ENCODE peak calls at places on chromosomes 6 and 20, in eight cellular contexts. U is ovary, E is H1, G is stomach, C is K562, O is HepG2, Z is tibial nerve, L is A549. N is an unnamed sample. For H3K9me3, the result is how much of the 10 kb centered on the place peaks cover.

GRCh38 chr6:111952326-111952725 is 79.1 kb upstream of the FYN start:
- DNase-seq in U (no peak), E (no peak), G (no peak), C (no peak), O (no peak), Z (no peak), L (no peak), N (no peak)

GRCh38 chr6:88823998-88824397 is 139.4 kb downstream of the RNGTT start:
- DNase-seq in U (no peak), E (no peak), G (no peak), C (no peak), O (peak), Z (no peak), L (peak), N (no peak)

GRCh38 chr20:56187791-56188190 is 60.7 kb upstream of the MC3R start:
- DNase-seq in U (no peak), E (peak), G (no peak), C (no peak), O (peak), Z (no peak), L (peak), N (no peak)

GRCh38 chr6:21931641-21932335 is 338.2 kb downstream of the SOX4 start:
- DNase-seq in U (no peak), E (no peak), G (no peak), C (no peak), O (no peak), Z (no peak), L (no peak), N (no peak)

GRCh38 chr6:26609463-26609862 is 12.7 kb downstream of the ABT1 start:
- DNase-seq in U (no peak), E (no peak), G (no peak), C (no peak), O (no peak), Z (no peak), L (no peak), N (no peak)

GRCh38 chr6:170036916-170037315 is 254.0 kb downstream of the DLL1 start:
- DNase-seq in U (no peak), E (no peak), G (peak), C (no peak), O (no peak), Z (no peak), L (no peak), N (peak)

GRCh38 chr6:11535801-11536230 is 1.7 kb upstream of the TMEM170B start:
- DNase-seq in U (peak), E (no peak), G (peak), C (no peak), O (peak), Z (no peak), L (no peak), N (no peak)

GRCh38 chr20:56420028-56420427 is 8.0 kb downstream of the CASS4 start:
- DNase-seq in U (no peak), E (no peak), G (no peak), C (no peak), O (no peak), Z (no peak), L (no peak), N (no peak)

GRCh38 chr6:93787841-93788240 is 368.5 kb upstream of the EPHA7 start:
- DNase-seq in U (no peak), E (no peak), G (no peak), C (no peak), O (no peak), Z (no peak), L (no peak), N (no peak)

GRCh38 chr6:11343963-11344714 is 111.7 kb upstream of the NEDD9 start:
- DNase-seq in U (no peak), E (no peak), G (peak), C (no peak), O (peak), Z (no peak), L (peak), N (no peak)

GRCh38 chr20:63522091-63522868 is 1.7 kb downstream of the PPDPF start:
- DNase-seq in U (no peak), E (peak), G (no peak), C (no peak), O (no peak), Z (no peak), L (no peak), N (no peak)

GRCh38 chr6:134508862-134509498 is 191.1 kb upstream of the SGK1 start:
- DNase-seq in U (no peak), E (no peak), G (no peak), C (no peak), O (no peak), Z (no peak), L (no peak), N (no peak)

GRCh38 chr6:168318579-168319278 is 848 bp downstream of the DACT2 start:
- DNase-seq in U (no peak), E (no peak), G (no peak), C (no peak), O (no peak), Z (no peak), L (no peak), N (no peak)

GRCh38 chr20:7094438-7094997 is 327.0 kb downstream of the BMP2 start:
- DNase-seq in U (no peak), E (peak), G (no peak), C (peak), O (peak), Z (no peak), L (peak), N (no peak)

GRCh38 chr6:75084872-75085381 is 120.9 kb downstream of the COL12A1 start:
- DNase-seq in U (peak), E (peak), G (peak), C (no peak), O (peak), Z (no peak), L (no peak), N (peak)

GRCh38 chr20:39627765-39628164 is 665.6 kb downstream of the DHX35 start:
- DNase-seq in U (no peak), E (no peak), G (no peak), C (no peak), O (no peak), Z (no peak), L (no peak), N (no peak)

GRCh38 chr20:57513199-57513598 is 11.7 kb downstream of the CTCFL start:
- DNase-seq in U (no peak), E (no peak), G (no peak), C (no peak), O (no peak), Z (no peak), L (no peak), N (no peak)

GRCh38 chr20:51417245-51417560 is 125.3 kb downstream of the NFATC2 start:
- DNase-seq in U (no peak), E (no peak), G (no peak), C (no peak), O (no peak), Z (no peak), L (no peak), N (no peak)

GRCh38 chr6:12174878-12175277 is 115.3 kb upstream of the EDN1 start:
- DNase-seq in U (no peak), E (no peak), G (no peak), C (no peak), O (no peak), Z (no peak), L (peak), N (no peak)

GRCh38 chr20:44411757-44412401 is 56.4 kb downstream of the HNF4A start:
- DNase-seq in U (no peak), E (no peak), G (no peak), C (no peak), O (no peak), Z (no peak), L (no peak), N (no peak)

GRCh38 chr6:143236151-143236788 is 175.6 kb downstream of the AIG1 start:
- DNase-seq in U (no peak), E (no peak), G (no peak), C (no peak), O (no peak), Z (no peak), L (peak), N (no peak)

GRCh38 chr20:41854765-41855164 is 236.6 kb upstream of the CHD6 start:
- DNase-seq in U (no peak), E (no peak), G (no peak), C (no peak), O (no peak), Z (no peak), L (peak), N (no peak)

GRCh38 chr6:3372912-3373554 is 83.8 kb downstream of the SLC22A23 start:
- DNase-seq in U (no peak), E (no peak), G (no peak), C (no peak), O (peak), Z (no peak), L (peak), N (peak)

GRCh38 chr6:151681426-151682059 is 125.9 kb upstream of the ESR1 start:
- DNase-seq in U (peak), E (no peak), G (no peak), C (no peak), O (peak), Z (no peak), L (no peak), N (no peak)

GRCh38 chr6:26360451-26361416 is 4.3 kb upstream of the BTN3A2 start:
- DNase-seq in U (no peak), E (no peak), G (no peak), C (no peak), O (no peak), Z (no peak), L (no peak), N (no peak)

GRCh38 chr20:25310921-25311728 is 63.2 kb downstream of the PYGB start:
- DNase-seq in U (no peak), E (no peak), G (peak), C (no peak), O (peak), Z (peak), L (no peak), N (peak)

GRCh38 chr6:3312604-3313167 is 53.9 kb downstream of the PSMG4 start:
- DNase-seq in U (no peak), E (no peak), G (no peak), C (no peak), O (no peak), Z (no peak), L (no peak), N (peak)

GRCh38 chr6:51093899-51094665 is 275.4 kb downstream of the TFAP2B start:
- DNase-seq in U (no peak), E (no peak), G (no peak), C (no peak), O (no peak), Z (no peak), L (no peak), N (no peak)

GRCh38 chr6:113697642-113698410 is 159.3 kb upstream of the MARCKS start:
- DNase-seq in U (no peak), E (no peak), G (no peak), C (no peak), O (no peak), Z (no peak), L (no peak), N (no peak)

GRCh38 chr20:11691766-11692165 is 225.9 kb upstream of the BTBD3 start:
- DNase-seq in U (no peak), E (no peak), G (no peak), C (no peak), O (no peak), Z (no peak), L (no peak), N (no peak)

GRCh38 chr6:168452685-168453377 is 11.8 kb downstream of the SMOC2 start:
- DNase-seq in U (peak), E (no peak), G (peak), C (no peak), O (no peak), Z (no peak), L (no peak), N (no peak)

GRCh38 chr6:87738673-87739225 is 36.7 kb upstream of the AKIRIN2 start:
- DNase-seq in U (no peak), E (no peak), G (no peak), C (no peak), O (no peak), Z (no peak), L (no peak), N (no peak)

GRCh38 chr20:60869032-60869550 is 383.0 kb upstream of the CDH4 start:
- DNase-seq in U (no peak), E (no peak), G (no peak), C (no peak), O (no peak), Z (no peak), L (no peak), N (no peak)

GRCh38 chr6:158869010-158869603 is 49.9 kb upstream of the EZR start:
- DNase-seq in U (no peak), E (no peak), G (no peak), C (peak), O (no peak), Z (no peak), L (peak), N (no peak)

GRCh38 chr6:37906121-37906520 is 86.6 kb downstream of the ZFAND3 start:
- DNase-seq in U (no peak), E (no peak), G (no peak), C (no peak), O (no peak), Z (no peak), L (no peak), N (no peak)

GRCh38 chr20:41356951-41357350 is 9.7 kb downstream of the EMILIN3 start:
- DNase-seq in U (no peak), E (no peak), G (no peak), C (no peak), O (no peak), Z (no peak), L (no peak), N (no peak)

GRCh38 chr6:34926655-34927054 is 37.6 kb downstream of the ANKS1A start:
- DNase-seq in U (no peak), E (no peak), G (no peak), C (no peak), O (no peak), Z (no peak), L (no peak), N (no peak)

GRCh38 chr20:36720510-36720909 is 25.4 kb downstream of the NDRG3 start:
- DNase-seq in U (no peak), E (no peak), G (no peak), C (no peak), O (no peak), Z (no peak), L (no peak), N (no peak)

GRCh38 chr6:117156701-117157100 is 108.7 kb upstream of the VGLL2 start:
- DNase-seq in U (no peak), E (no peak), G (no peak), C (no peak), O (no peak), Z (no peak), L (no peak), N (no peak)

GRCh38 chr6:157631388-157631787 is 191.7 kb upstream of the SNX9 start:
- DNase-seq in U (no peak), E (no peak), G (no peak), C (no peak), O (no peak), Z (no peak), L (no peak), N (peak)
- TF ChIP-seq EP300 in U (no peak), E (no peak), G (no peak), C (no peak), O (no peak), Z (no peak), L (no peak), N (no peak)

GRCh38 chr6:29666826-29667130 is 9.9 kb downstream of the MOG start:
- DNase-seq in U (no peak), E (no peak), G (no peak), C (no peak), O (no peak), Z (no peak), L (no peak), N (no peak)

GRCh38 chr6:29661071-29661470 is 4.2 kb downstream of the MOG start:
- DNase-seq in U (no peak), E (no peak), G (no peak), C (no peak), O (no peak), Z (no peak), L (no peak), N (no peak)

GRCh38 chr6:29665942-29666825 is 9.3 kb downstream of the MOG start:
- DNase-seq in U (no peak), E (no peak), G (no peak), C (no peak), O (no peak), Z (no peak), L (no peak), N (no peak)

GRCh38 chr6:29667158-29667557 is 10.3 kb downstream of the MOG start:
- DNase-seq in U (no peak), E (no peak), G (no peak), C (no peak), O (no peak), Z (no peak), L (no peak), N (no peak)

GRCh38 chr6:29663300-29664039 is 6.6 kb downstream of the MOG start:
- DNase-seq in U (no peak), E (no peak), G (no peak), C (no peak), O (no peak), Z (no peak), L (no peak), N (no peak)
- H3K9me3 ChIP-seq in U (under half), E (under half), G (under half), C (under half), O (under half), Z (under half), L (under half), N (under half)

GRCh38 chr20:62309198-62309944 is 6.6 kb downstream of the ADRM1 start:
- DNase-seq in U (no peak), E (no peak), G (no peak), C (no peak), O (no peak), Z (no peak), L (no peak), N (no peak)
- TF ChIP-seq POLR2A in U (no peak), E (no peak), G (no peak), C (peak), O (peak), Z (no peak), L (no peak), N (no peak)

GRCh38 chr20:4045741-4046140 is 30.4 kb upstream of the RNF24 start:
- DNase-seq in U (no peak), E (no peak), G (no peak), C (no peak), O (no peak), Z (no peak), L (no peak), N (no peak)
- TF ChIP-seq EP300 in U (no peak), E (no peak), G (no peak), C (no peak), O (no peak), Z (no peak), L (no peak), N (no peak)

GRCh38 chr6:160382946-160383345 is 34.8 kb downstream of the SLC22A3 start:
- DNase-seq in U (no peak), E (no peak), G (no peak), C (no peak), O (no peak), Z (no peak), L (no peak), N (no peak)

GRCh38 chr6:160388922-160389321 is 40.7 kb downstream of the SLC22A3 start:
- DNase-seq in U (no peak), E (no peak), G (no peak), C (no peak), O (no peak), Z (no peak), L (no peak), N (no peak)

GRCh38 chr6:160391419-160392116 is 43.4 kb downstream of the SLC22A3 start:
- DNase-seq in U (no peak), E (no peak), G (no peak), C (no peak), O (peak), Z (no peak), L (peak), N (peak)

GRCh38 chr6:160386869-160387518 is 38.8 kb downstream of the SLC22A3 start:
- DNase-seq in U (peak), E (no peak), G (peak), C (no peak), O (no peak), Z (no peak), L (peak), N (peak)

DNA sequence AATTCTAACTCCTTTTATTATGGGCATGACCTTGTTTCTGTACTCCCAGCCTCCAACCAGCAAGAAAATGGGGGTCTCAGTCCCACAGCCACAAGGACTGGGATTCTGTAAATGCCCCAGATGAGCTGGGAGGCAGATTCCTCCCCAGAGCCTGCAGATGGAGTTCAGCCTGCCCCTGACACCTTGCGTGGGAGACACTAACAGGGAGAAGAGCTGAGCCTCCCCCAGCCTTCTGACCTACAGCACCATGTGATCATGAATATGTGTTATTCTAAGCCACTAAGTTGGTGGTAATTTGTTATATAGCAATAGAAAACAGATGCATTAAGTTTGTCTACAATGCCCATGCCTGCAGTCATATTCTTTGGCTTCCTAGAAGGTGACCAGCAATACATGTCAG is 39.7 kb downstream of the SLC22A3 start:
- DNase-seq in U (no peak), E (no peak), G (no peak), C (no peak), O (no peak), Z (no peak), L (no peak), N (no peak)
- H3K9me3 ChIP-seq in U (under half), E (under half), G (under half), C (under half), O (under half), Z (under half), L (under half), N (under half)

DNA sequence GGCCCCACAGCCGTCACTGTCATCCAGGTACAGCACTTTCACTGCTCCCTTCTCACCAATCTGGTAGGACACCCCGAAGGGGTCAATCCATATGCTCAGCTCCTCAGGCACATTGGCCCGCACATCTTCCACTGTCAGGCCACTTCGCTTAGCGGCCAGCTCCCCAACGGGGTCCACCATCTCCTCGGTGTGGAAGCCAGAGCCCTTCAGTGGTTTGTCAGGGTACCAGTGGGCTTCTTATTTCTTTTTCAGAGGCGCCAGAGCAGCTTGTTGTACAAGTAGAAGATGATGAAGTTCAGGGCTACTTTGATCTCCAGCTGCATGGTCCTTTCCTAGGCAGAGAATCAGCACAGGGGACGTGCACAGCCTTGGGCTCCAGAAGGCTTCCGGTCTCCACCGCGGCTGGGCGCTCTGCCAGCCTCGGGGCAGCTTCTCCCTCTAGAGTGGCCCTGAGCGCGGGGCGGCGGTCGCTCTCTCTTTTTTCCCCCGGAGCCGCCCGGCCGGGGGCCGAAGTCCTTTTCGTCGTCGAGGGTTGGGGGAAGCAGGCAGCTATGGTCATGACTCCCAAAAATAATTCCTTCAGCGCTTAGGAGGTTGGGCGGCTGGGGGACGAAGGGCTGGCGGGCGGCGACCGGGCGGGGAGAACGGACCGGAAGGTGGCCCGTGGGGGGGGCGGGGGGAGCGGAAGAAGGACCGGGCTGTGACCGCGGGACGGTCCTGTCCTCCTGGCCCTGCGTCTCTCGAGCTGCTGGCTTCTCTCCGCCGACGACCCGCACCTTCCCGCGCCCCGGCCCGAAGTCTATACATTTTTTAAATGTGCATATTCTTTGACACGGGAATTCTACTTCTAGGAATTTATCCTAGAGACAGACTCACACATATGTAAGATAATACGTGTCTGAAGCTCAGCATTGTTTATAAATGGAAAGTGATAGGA is 6.5 kb upstream of the ZSCAN9 start:
- DNase-seq in U (peak), E (peak), G (peak), C (peak), O (peak), Z (peak), L (peak), N (peak)
- TF ChIP-seq POLR2A in U (no peak), E (no peak), G (no peak), C (peak), O (peak), Z (no peak), L (peak), N (no peak)

GRCh38 chr20:58835231-58835630 is 15.5 kb downstream of the GNAS-AS1 start:
- DNase-seq in U (no peak), E (no peak), G (no peak), C (no peak), O (no peak), Z (no peak), L (no peak), N (no peak)
- TF ChIP-seq EP300 in U (no peak), E (no peak), G (no peak), C (no peak), O (no peak), Z (no peak), L (no peak), N (no peak)

GRCh38 chr20:46501337-46501942 is 11.9 kb downstream of the ZNF334 start:
- DNase-seq in U (no peak), E (no peak), G (no peak), C (no peak), O (peak), Z (no peak), L (no peak), N (no peak)

GRCh38 chr20:46505501-46505900 is 7.9 kb downstream of the ZNF334 start:
- DNase-seq in U (no peak), E (no peak), G (no peak), C (no peak), O (no peak), Z (no peak), L (no peak), N (no peak)

GRCh38 chr20:46507760-46508407 is 5.5 kb downstream of the ZNF334 start:
- DNase-seq in U (no peak), E (no peak), G (no peak), C (no peak), O (no peak), Z (no peak), L (no peak), N (no peak)

GRCh38 chr20:46501961-46502360 is 11.4 kb downstream of the ZNF334 start:
- DNase-seq in U (no peak), E (no peak), G (no peak), C (no peak), O (peak), Z (no peak), L (no peak), N (no peak)
- H3K9me3 ChIP-seq in U (under half), E (half or more), G (half or more), C (under half), O (under half), Z (under half), L (half or more), N (under half)

N was measured in sigmoid colon.